ENCODE peak calls at places on chromosomes 2 and 18, in four cellular contexts. One of them, this sample, is unnamed.

GRCh38 chr2:167784071-167784400 is 463.4 kb downstream of the STK39 start:
- DNase-seq in HCEC 1CT: no peak
- DNase-seq in GM13976: no peak
- DNase-seq in NB4: no peak
- DNase-seq in this sample: no peak

GRCh38 chr2:226985227-226985946 is 149.5 kb downstream of the RHBDD1 start:
- DNase-seq in GM13976: no peak
- DNase-seq in HCEC 1CT: peak
- DNase-seq in NB4: peak
- DNase-seq in this sample: no peak

GRCh38 chr2:241386519-241386918 is 30.4 kb downstream of the FARP2 start:
- DNase-seq in HCEC 1CT: no peak
- DNase-seq in GM13976: no peak
- DNase-seq in NB4: no peak
- DNase-seq in this sample: no peak

GRCh38 chr2:71611247-71611646 is 157.9 kb downstream of the DYSF start:
- DNase-seq in HCEC 1CT: no peak
- DNase-seq in GM13976: no peak
- DNase-seq in NB4: no peak
- DNase-seq in this sample: no peak

GRCh38 chr2:8524388-8524787 is 157.5 kb upstream of the ID2 start:
- DNase-seq in NB4: no peak
- DNase-seq in HCEC 1CT: no peak
- DNase-seq in GM13976: no peak
- DNase-seq in this sample: no peak

GRCh38 chr18:39062426-39062825 is 1496.8 kb upstream of the CELF4 start:
- DNase-seq in HCEC 1CT: no peak
- DNase-seq in GM13976: no peak
- DNase-seq in NB4: no peak
- DNase-seq in this sample: no peak

GRCh38 chr2:112995346-112995920 is 9.8 kb upstream of the IL36A start:
- DNase-seq in NB4: no peak
- DNase-seq in HCEC 1CT: no peak
- DNase-seq in GM13976: no peak
- DNase-seq in this sample: no peak

GRCh38 chr18:79542876-79543750 is 136.5 kb upstream of the CTDP1 start:
- DNase-seq in HCEC 1CT: no peak
- DNase-seq in NB4: no peak
- DNase-seq in GM13976: no peak
- DNase-seq in this sample: no peak

GRCh38 chr2:18834341-18834740 is 245.0 kb upstream of the NT5C1B start:
- DNase-seq in NB4: no peak
- DNase-seq in HCEC 1CT: peak
- DNase-seq in GM13976: no peak
- DNase-seq in this sample: no peak

GRCh38 chr2:85760872-85761271 is 7.1 kb downstream of the ATOH8 start:
- DNase-seq in NB4: no peak
- DNase-seq in GM13976: no peak
- DNase-seq in HCEC 1CT: no peak
- DNase-seq in this sample: no peak

GRCh38 chr2:43146083-43146482 is 80.3 kb downstream of the ZFP36L2 start:
- DNase-seq in GM13976: no peak
- DNase-seq in HCEC 1CT: no peak
- DNase-seq in NB4: no peak
- DNase-seq in this sample: no peak

GRCh38 chr2:127072380-127072779 is 34.6 kb downstream of the BIN1 start:
- DNase-seq in GM13976: no peak
- DNase-seq in HCEC 1CT: no peak
- DNase-seq in NB4: no peak
- DNase-seq in this sample: no peak

GRCh38 chr18:36302676-36303075 is 5.2 kb downstream of the FHOD3 start:
- DNase-seq in HCEC 1CT: peak
- DNase-seq in GM13976: no peak
- DNase-seq in NB4: no peak
- DNase-seq in this sample: no peak

GRCh38 chr2:84879595-84880394 is 1.1 kb downstream of the TRABD2A start:
- DNase-seq in HCEC 1CT: no peak
- DNase-seq in GM13976: peak
- DNase-seq in NB4: no peak
- DNase-seq in this sample: no peak

GRCh38 chr18:30889582-30890301 is 152.8 kb downstream of the DSC3 start:
- DNase-seq in HCEC 1CT: no peak
- DNase-seq in GM13976: peak
- DNase-seq in NB4: peak
- DNase-seq in this sample: no peak

GRCh38 chr18:42620585-42620984 is 494.9 kb downstream of the RIT2 start:
- DNase-seq in HCEC 1CT: no peak
- DNase-seq in GM13976: no peak
- DNase-seq in NB4: no peak
- DNase-seq in this sample: no peak

GRCh38 chr18:49238433-49239042 is 221.9 kb downstream of the DYM start:
- DNase-seq in NB4: peak
- DNase-seq in GM13976: peak
- DNase-seq in HCEC 1CT: peak
- DNase-seq in this sample: no peak

GRCh38 chr2:207768891-207769596 is 662 bp downstream of the FZD5 start:
- DNase-seq in NB4: peak
- DNase-seq in HCEC 1CT: peak
- DNase-seq in GM13976: peak
- DNase-seq in this sample: no peak

GRCh38 chr2:28895189-28895893 is 874 bp downstream of the WDR43 start:
- DNase-seq in HCEC 1CT: peak
- DNase-seq in GM13976: no peak
- DNase-seq in NB4: peak
- DNase-seq in this sample: peak

GRCh38 chr18:48364146-48364545 is 45.0 kb downstream of the ZBTB7C start:
- DNase-seq in GM13976: no peak
- DNase-seq in HCEC 1CT: no peak
- DNase-seq in NB4: no peak
- DNase-seq in this sample: no peak

GRCh38 chr2:186183406-186183805 is 302.7 kb upstream of the ZC3H15 start:
- DNase-seq in GM13976: no peak
- DNase-seq in HCEC 1CT: no peak
- DNase-seq in NB4: peak
- DNase-seq in this sample: no peak

GRCh38 chr2:25361261-25362048 is 19.7 kb upstream of the DNMT3A start:
- DNase-seq in NB4: no peak
- DNase-seq in HCEC 1CT: no peak
- DNase-seq in GM13976: no peak
- DNase-seq in this sample: no peak